ENCODE peak calls at places on chromosomes 11 and 22, in ten cellular contexts. S, R, O, G, N, F, Z, L, M and D are unnamed samples.

GRCh38 chr22:48340191-48340590 is 1487.5 kb downstream of the BRD1 start:
- DNase-seq in S (no peak), O (no peak), M (no peak), R (no peak), F (no peak), Z (no peak), N (no peak), G (no peak), L (no peak), D (no peak)

GRCh38 chr22:48846200-48846599 is 981.5 kb downstream of the BRD1 start:
- DNase-seq in L (no peak), N (no peak), O (no peak), Z (no peak), M (no peak), G (no peak), R (no peak), S (no peak), F (no peak), D (no peak)

GRCh38 chr11:86703992-86704391 is 31.6 kb upstream of the ME3 start:
- DNase-seq in N (no peak), F (no peak), O (no peak), R (no peak), G (no peak), Z (no peak), S (no peak), L (no peak), M (no peak), D (no peak)

GRCh38 chr11:123020968-123021367 is 39.3 kb upstream of the BSX start:
- DNase-seq in S (no peak), N (no peak), M (peak; percentile 32), L (no peak), R (no peak), F (peak; percentile 80), G (peak; percentile 49), O (peak; percentile 73), Z (peak; percentile 10), D (peak; percentile 36)

GRCh38 chr11:11813288-11813962 is 28.3 kb upstream of the USP47 start:
- DNase-seq in F (peak; percentile 80), L (peak; percentile 44), S (no peak), Z (peak; percentile 24), G (no peak), R (peak; percentile 26), N (peak; percentile 34), O (no peak), M (peak; percentile 18), D (peak; percentile 43)

GRCh38 chr11:88414981-88415391 is 77.5 kb upstream of the CTSC start:
- DNase-seq in L (no peak), R (no peak), F (peak; percentile 76), Z (no peak), S (no peak), N (no peak), M (peak; percentile 48), O (no peak), G (no peak), D (no peak)

GRCh38 chr22:38494498-38494897 is 11.6 kb downstream of the DDX17 start:
- DNase-seq in N (no peak), F (no peak), M (no peak), L (no peak), O (no peak), Z (no peak), S (no peak), G (no peak), R (no peak), D (no peak)

GRCh38 chr22:48444320-48445112 is 1383.2 kb downstream of the BRD1 start:
- DNase-seq in L (no peak), G (no peak), O (no peak), N (no peak), Z (no peak), F (no peak), S (no peak), R (no peak), M (no peak), D (no peak)

GRCh38 chr11:119318240-119319135 is 1.6 kb upstream of the MCAM start:
- DNase-seq in F (peak; percentile 76), Z (peak; percentile 64), O (peak; percentile 57), G (no peak), M (peak; percentile 81), S (no peak), L (no peak), R (no peak), N (no peak), D (no peak)

GRCh38 chr11:119315139-119316016 is 1.6 kb downstream of the MCAM start:
- DNase-seq in S (no peak), L (peak; percentile 59), F (peak; percentile 84), N (peak; percentile 40), M (peak; percentile 49), G (no peak), O (peak; percentile 61), R (peak; percentile 62), Z (peak; percentile 62), D (no peak)

GRCh38 chr11:119316017-119316728 is 757 bp downstream of the MCAM start:
- DNase-seq in Z (no peak), M (peak; percentile 42), N (peak; percentile 57), F (peak; percentile 67), O (peak; percentile 34), L (peak; percentile 53), S (no peak), G (no peak), R (peak; percentile 43), D (no peak)

GRCh38 chr11:119317592-119318239 is 786 bp upstream of the MCAM start:
- DNase-seq in M (no peak), R (no peak), F (no peak), Z (no peak), O (no peak), L (no peak), G (no peak), S (no peak), N (no peak), D (no peak)

DNA sequence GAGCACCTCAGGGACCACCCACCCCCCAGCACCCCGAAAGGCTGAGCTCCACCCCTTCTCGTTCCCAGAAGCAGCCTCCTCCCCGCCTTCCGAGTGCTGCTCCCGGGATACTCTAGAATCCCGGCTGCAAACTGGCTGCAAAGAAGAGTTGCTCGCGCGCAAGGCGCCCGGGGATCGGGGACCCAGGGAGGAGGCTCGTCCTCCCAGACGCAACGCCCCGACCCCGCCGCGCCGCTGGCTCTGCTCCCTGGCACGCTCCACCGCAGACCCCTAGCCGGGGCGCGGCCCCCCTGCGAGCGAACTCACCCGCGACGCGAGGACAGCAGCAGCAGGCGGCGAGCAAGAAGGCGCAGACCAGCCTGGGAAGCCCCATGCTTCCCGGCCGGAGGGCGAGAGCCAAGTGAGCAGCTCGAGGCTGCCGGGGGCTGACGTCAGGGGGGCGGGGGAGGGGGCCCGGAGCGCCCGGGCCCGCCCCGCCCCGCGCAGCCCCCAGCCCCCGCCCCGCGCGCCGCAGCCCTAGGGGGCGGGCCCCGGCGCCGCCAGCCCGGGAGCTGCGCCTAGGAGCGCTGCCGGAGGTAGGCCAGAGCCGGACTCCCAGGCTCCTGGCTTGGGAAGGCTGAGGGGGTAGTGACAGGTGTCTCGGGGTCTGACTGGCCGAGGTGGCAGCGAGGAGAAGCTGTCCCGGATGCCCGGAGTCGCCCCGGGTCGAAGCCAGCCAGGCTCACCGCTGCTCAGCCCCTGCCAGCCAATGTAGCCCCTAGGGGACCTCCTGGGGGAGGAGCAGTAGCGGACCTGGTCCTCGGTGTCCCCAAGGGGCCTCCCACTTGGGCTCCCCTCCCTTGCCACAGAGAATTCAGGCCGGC is at the start of gene MCAM:
- DNase-seq in L (no peak), N (peak; percentile 57), R (no peak), S (no peak), M (peak; percentile 65), O (peak; percentile 81), Z (no peak), F (peak; percentile 53), G (no peak), D (no peak)
- H3K27ac ChIP-seq in L (peak within 1 kb of the TSS; percentile 74), N (peak within 1 kb of the TSS; percentile 94), R (peak within 1 kb of the TSS; percentile 71), S (no peak within 1 kb of the TSS), M (peak within 1 kb of the TSS; percentile 93), O (no peak within 1 kb of the TSS), Z (peak within 1 kb of the TSS; percentile 82), F (peak within 1 kb of the TSS; percentile 64), G (peak within 1 kb of the TSS; percentile 73), D (peak within 1 kb of the TSS; percentile 77)

GRCh38 chr11:77392842-77393241 is 81.1 kb downstream of the PAK1 start:
- DNase-seq in F (no peak), R (no peak), N (no peak), Z (no peak), O (no peak), G (no peak), L (no peak), S (no peak), M (no peak), D (no peak)

GRCh38 chr11:77397631-77398030 is 76.3 kb downstream of the PAK1 start:
- DNase-seq in L (no peak), R (no peak), M (no peak), O (no peak), G (no peak), S (no peak), N (no peak), Z (no peak), F (no peak), D (no peak)

GRCh38 chr11:77396911-77397310 is 77.0 kb downstream of the PAK1 start:
- DNase-seq in O (no peak), F (no peak), Z (no peak), S (no peak), L (no peak), M (no peak), N (no peak), R (no peak), G (no peak), D (no peak)

GRCh38 chr11:77396305-77396704 is 77.6 kb downstream of the PAK1 start:
- DNase-seq in O (no peak), Z (no peak), M (no peak), G (no peak), L (no peak), F (no peak), S (no peak), R (no peak), N (no peak), D (no peak)

GRCh38 chr11:77395460-77396175 is 78.3 kb downstream of the PAK1 start:
- DNase-seq in Z (no peak), L (no peak), G (no peak), O (no peak), S (no peak), N (no peak), F (peak; percentile 27), R (no peak), M (no peak), D (no peak)
- H3K4me1 ChIP-seq in Z (peaks cover 66% of the 10 kb centered on the region), L (peaks cover 21% of the 10 kb centered on the region), G (no peaks in the 10 kb centered on the region), O (peaks cover 25% of the 10 kb centered on the region), S (peaks cover 9% of the 10 kb centered on the region), N (no peaks in the 10 kb centered on the region), F (peaks cover 12% of the 10 kb centered on the region), R (peaks cover 14% of the 10 kb centered on the region), M (no peaks in the 10 kb centered on the region), D (no peaks in the 10 kb centered on the region)

GRCh38 chr11:6298605-6299004 is 21.7 kb downstream of the CAVIN3 start:
- DNase-seq in N (no peak), S (no peak), R (peak; percentile 62), L (peak; percentile 75), G (peak; percentile 83), Z (peak; percentile 29), M (peak; percentile 32), O (peak; percentile 77), F (peak; percentile 60), D (no peak)
- TF ChIP-seq CTCF in N (no peak), S (peak; percentile 75), R (peak; percentile 67), L (peak; percentile 98), G (peak; percentile 54), Z (peak; percentile 51), M (peak; percentile 58), O (peak; percentile 76), F (peak; percentile 88), D (peak; percentile 19)

DNA sequence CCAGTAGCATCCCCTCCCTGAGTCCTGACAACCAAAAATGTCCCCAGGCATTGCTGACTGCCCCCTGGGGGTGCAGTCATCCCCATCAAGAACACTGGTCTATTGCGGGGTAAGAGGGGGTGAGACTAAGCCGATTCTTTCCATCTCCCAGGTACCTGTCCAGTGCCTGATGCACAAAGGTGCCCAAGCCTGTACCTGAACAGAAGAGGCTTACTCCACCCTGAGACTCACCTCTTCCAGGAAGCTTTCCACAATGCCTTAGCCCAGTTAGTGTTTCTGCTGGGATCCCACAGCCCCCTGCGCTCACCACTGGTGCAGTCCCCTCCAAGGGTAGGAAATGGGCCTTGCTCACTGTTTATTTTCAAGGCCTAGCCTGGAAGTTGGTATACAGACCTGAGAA is 22.9 kb downstream of the TPST2 start:
- DNase-seq in O (no peak), L (no peak), Z (no peak), N (no peak), G (no peak), M (no peak), R (no peak), F (no peak), S (no peak), D (no peak)
- H3K27ac ChIP-seq in O (no peak overlapping the region), L (no peak overlapping the region), Z (no peak overlapping the region), N (no peak overlapping the region), G (no peak overlapping the region), M (no peak overlapping the region), R (no peak overlapping the region), F (no peak overlapping the region), S (no peak overlapping the region), D (no peak overlapping the region)